ENCODE peak calls at places on chromosomes 11 and 22, in eight cellular contexts. H, N, C, J, S, R, F and O are unnamed samples.
A peak's percentile ranks its signal among the peaks of the same experiment; 100 is the strongest.

GRCh38 chr22:35401863-35402262 is 1.9 kb downstream of the MCM5 start:
- DNase-seq in S (no peak), J (no peak), H (no peak), R (no peak), F (no peak), N (no peak), C (no peak), O (no peak)

GRCh38 chr11:3160252-3161031 is 4.7 kb downstream of the OSBPL5 start:
- DNase-seq in C (peak; percentile 91), H (peak; percentile 61), F (peak; percentile 44), S (peak; percentile 85), R (peak; percentile 83), J (peak; percentile 96), N (no peak), O (no peak)

GRCh38 chr11:1772270-1773130 is 8.8 kb upstream of the CTSD start:
- DNase-seq in C (peak; percentile 94), F (peak; percentile 81), S (peak; percentile 87), H (peak; percentile 83), R (peak; percentile 68), N (no peak), J (peak; percentile 57), O (no peak)

GRCh38 chr11:17475666-17476316 is 854 bp downstream of the ABCC8 start:
- DNase-seq in C (no peak), R (no peak), H (no peak), S (no peak), F (no peak), N (no peak), J (no peak), O (no peak)

GRCh38 chr11:111983187-111983986 is 41.8 kb upstream of the DLAT start:
- DNase-seq in H (peak; percentile 61), R (peak; percentile 71), C (no peak), S (peak; percentile 91), J (peak; percentile 67), F (no peak), N (no peak), O (no peak)

GRCh38 chr22:44297662-44298061 is 15.1 kb downstream of the SHISAL1 start:
- DNase-seq in H (no peak), C (no peak), R (no peak), N (no peak), J (peak; percentile 71), F (no peak), S (no peak), O (no peak)

GRCh38 chr11:59271247-59271755 is 58.6 kb upstream of the MPEG1 start:
- DNase-seq in H (no peak), C (no peak), N (no peak), J (no peak), R (no peak), S (no peak), F (no peak), O (no peak)

GRCh38 chr22:48486163-48486957 is 1341.3 kb downstream of the BRD1 start:
- DNase-seq in H (no peak), J (no peak), F (no peak), N (no peak), R (no peak), S (no peak), C (no peak), O (no peak)

GRCh38 chr22:23494593-23495266 is 85.4 kb downstream of the IGLL1 start:
- DNase-seq in C (no peak), R (no peak), N (no peak), F (no peak), H (no peak), J (no peak), S (no peak), O (no peak)

GRCh38 chr22:29811377-29811776 is 26.7 kb downstream of the ASCC2 start:
- DNase-seq in C (no peak), S (no peak), R (peak; percentile 78), H (peak; percentile 18), N (no peak), J (no peak), F (no peak), O (no peak)

GRCh38 chr22:33918676-33919590 is 1.3 kb downstream of the LARGE1 start:
- DNase-seq in C (no peak), R (no peak), F (no peak), H (no peak), J (no peak), N (no peak), S (no peak), O (no peak)

GRCh38 chr11:130979386-130979972 is 63.2 kb upstream of the SNX19 start:
- DNase-seq in F (no peak), C (peak; percentile 25), H (no peak), R (no peak), J (no peak), N (no peak), S (peak; percentile 44), O (no peak)

GRCh38 chr11:94171693-94172440 is 43.2 kb downstream of the PANX1 start:
- DNase-seq in S (peak; percentile 76), R (peak; percentile 52), N (no peak), J (peak; percentile 49), H (peak; percentile 30), C (peak; percentile 54), F (no peak), O (no peak)